ENCODE peak calls at places on chromosome 16, in seven cellular contexts. One of them, this sample, is unnamed.

GRCh38 chr16:58421529-58421928 is 29.3 kb downstream of the GINS3 start:
- DNase-seq in tibial nerve: no peak
- DNase-seq in right lobe of liver: peak; percentile 40
- DNase-seq in transverse colon: no peak
- DNase-seq in uterus: no peak
- DNase-seq in prostate gland: no peak
- DNase-seq in HCT116: no peak
- DNase-seq in this sample: no peak

GRCh38 chr16:74625500-74626350 is 18.8 kb upstream of the GLG1 start:
- DNase-seq in tibial nerve: no peak
- DNase-seq in right lobe of liver: no peak
- DNase-seq in transverse colon: no peak
- DNase-seq in uterus: no peak
- DNase-seq in prostate gland: no peak
- DNase-seq in HCT116: no peak
- DNase-seq in this sample: no peak

GRCh38 chr16:35776-36305 is 17.6 kb downstream of the POLR3K start:
- DNase-seq in tibial nerve: no peak
- DNase-seq in right lobe of liver: no peak
- DNase-seq in transverse colon: no peak
- DNase-seq in uterus: no peak
- DNase-seq in prostate gland: no peak
- DNase-seq in HCT116: no peak
- DNase-seq in this sample: no peak

GRCh38 chr16:76157629-76158028 is 119.6 kb upstream of the CNTNAP4 start:
- DNase-seq in tibial nerve: no peak
- DNase-seq in right lobe of liver: no peak
- DNase-seq in transverse colon: no peak
- DNase-seq in uterus: no peak
- DNase-seq in prostate gland: no peak
- DNase-seq in HCT116: no peak
- DNase-seq in this sample: no peak

GRCh38 chr16:66512589-66513404 is 37.1 kb downstream of the TK2 start:
- DNase-seq in tibial nerve: no peak
- DNase-seq in right lobe of liver: peak; percentile 79
- DNase-seq in transverse colon: no peak
- DNase-seq in uterus: no peak
- DNase-seq in prostate gland: no peak
- DNase-seq in HCT116: no peak
- DNase-seq in this sample: peak; percentile 48

GRCh38 chr16:69469807-69470561 is 45.6 kb downstream of the CYB5B start:
- DNase-seq in tibial nerve: no peak
- DNase-seq in right lobe of liver: no peak
- DNase-seq in transverse colon: no peak
- DNase-seq in uterus: no peak
- DNase-seq in prostate gland: no peak
- DNase-seq in HCT116: no peak
- DNase-seq in this sample: no peak

GRCh38 chr16:13835357-13835756 is 84.6 kb upstream of the ERCC4 start:
- DNase-seq in tibial nerve: no peak
- DNase-seq in right lobe of liver: no peak
- DNase-seq in transverse colon: no peak
- DNase-seq in uterus: no peak
- DNase-seq in prostate gland: no peak
- DNase-seq in HCT116: no peak
- DNase-seq in this sample: no peak

GRCh38 chr16:85138825-85139627 is 26.8 kb upstream of the CIBAR2 start:
- DNase-seq in tibial nerve: no peak
- DNase-seq in right lobe of liver: no peak
- DNase-seq in transverse colon: no peak
- DNase-seq in uterus: no peak
- DNase-seq in prostate gland: no peak
- DNase-seq in HCT116: no peak
- DNase-seq in this sample: no peak

GRCh38 chr16:26795184-26795583 is 271.5 kb upstream of the C16orf82 start:
- DNase-seq in tibial nerve: no peak
- DNase-seq in right lobe of liver: no peak
- DNase-seq in transverse colon: no peak
- DNase-seq in uterus: no peak
- DNase-seq in prostate gland: no peak
- DNase-seq in HCT116: no peak
- DNase-seq in this sample: no peak

GRCh38 chr16:83882118-83882879 is 16.6 kb upstream of the MLYCD start:
- DNase-seq in tibial nerve: no peak
- DNase-seq in right lobe of liver: no peak
- DNase-seq in transverse colon: no peak
- DNase-seq in uterus: no peak
- DNase-seq in prostate gland: no peak
- DNase-seq in HCT116: no peak
- DNase-seq in this sample: no peak

GRCh38 chr16:90046971-90047713 is 27.9 kb upstream of the DBNDD1 start:
- DNase-seq in tibial nerve: peak; percentile 58
- DNase-seq in right lobe of liver: peak; percentile 91
- DNase-seq in transverse colon: peak; percentile 54
- DNase-seq in uterus: peak; percentile 84
- DNase-seq in prostate gland: peak; percentile 57
- DNase-seq in HCT116: no peak
- DNase-seq in this sample: peak; percentile 61

GRCh38 chr16:67482260-67482924 is 955 bp downstream of the AGRP start:
- DNase-seq in tibial nerve: no peak
- DNase-seq in right lobe of liver: no peak
- DNase-seq in transverse colon: peak; percentile 21
- DNase-seq in uterus: no peak
- DNase-seq in prostate gland: no peak
- DNase-seq in HCT116: no peak
- DNase-seq in this sample: peak; percentile 54

GRCh38 chr16:4408323-4408690 is 8.1 kb downstream of the CORO7 start:
- DNase-seq in tibial nerve: no peak
- DNase-seq in right lobe of liver: no peak
- DNase-seq in transverse colon: no peak
- DNase-seq in uterus: no peak
- DNase-seq in prostate gland: no peak
- DNase-seq in HCT116: no peak
- DNase-seq in this sample: no peak
- H3K27ac ChIP-seq in tibial nerve: no peak overlapping the region
- H3K27ac ChIP-seq in right lobe of liver: no peak overlapping the region
- H3K27ac ChIP-seq in transverse colon: no peak overlapping the region
- H3K27ac ChIP-seq in uterus: no peak overlapping the region
- H3K27ac ChIP-seq in prostate gland: no peak overlapping the region
- H3K27ac ChIP-seq in HCT116: no peak overlapping the region
- H3K27ac ChIP-seq in this sample: no peak overlapping the region

GRCh38 chr16:8962393-8963009 is 1.2 kb downstream of the USP7 start:
- DNase-seq in tibial nerve: no peak
- DNase-seq in right lobe of liver: peak; percentile 53
- DNase-seq in transverse colon: peak; percentile 71
- DNase-seq in uterus: no peak
- DNase-seq in prostate gland: no peak
- DNase-seq in HCT116: no peak
- DNase-seq in this sample: peak; percentile 88
- TF ChIP-seq POLR2A in tibial nerve: no peak
- TF ChIP-seq POLR2A in right lobe of liver: no peak
- TF ChIP-seq POLR2A in transverse colon: peak; percentile 44
- TF ChIP-seq POLR2A in uterus: no peak
- TF ChIP-seq POLR2A in prostate gland: no peak
- TF ChIP-seq POLR2A in HCT116: no peak
- TF ChIP-seq POLR2A in this sample: no peak

GRCh38 chr16:27867122-27868110 is 196.1 kb downstream of the GSG1L start:
- DNase-seq in tibial nerve: no peak
- DNase-seq in right lobe of liver: peak; percentile 62
- DNase-seq in transverse colon: peak; percentile 71
- DNase-seq in uterus: peak; percentile 13
- DNase-seq in prostate gland: peak; percentile 46
- DNase-seq in HCT116: peak; percentile 86
- DNase-seq in this sample: peak; percentile 65
- TF ChIP-seq CTCF in tibial nerve: peak; percentile 21
- TF ChIP-seq CTCF in right lobe of liver: peak; percentile 41
- TF ChIP-seq CTCF in transverse colon: peak; percentile 32
- TF ChIP-seq CTCF in uterus: no peak
- TF ChIP-seq CTCF in prostate gland: peak; percentile 13
- TF ChIP-seq CTCF in HCT116: peak; percentile 77
- TF ChIP-seq CTCF in this sample: peak; percentile 28

DNA sequence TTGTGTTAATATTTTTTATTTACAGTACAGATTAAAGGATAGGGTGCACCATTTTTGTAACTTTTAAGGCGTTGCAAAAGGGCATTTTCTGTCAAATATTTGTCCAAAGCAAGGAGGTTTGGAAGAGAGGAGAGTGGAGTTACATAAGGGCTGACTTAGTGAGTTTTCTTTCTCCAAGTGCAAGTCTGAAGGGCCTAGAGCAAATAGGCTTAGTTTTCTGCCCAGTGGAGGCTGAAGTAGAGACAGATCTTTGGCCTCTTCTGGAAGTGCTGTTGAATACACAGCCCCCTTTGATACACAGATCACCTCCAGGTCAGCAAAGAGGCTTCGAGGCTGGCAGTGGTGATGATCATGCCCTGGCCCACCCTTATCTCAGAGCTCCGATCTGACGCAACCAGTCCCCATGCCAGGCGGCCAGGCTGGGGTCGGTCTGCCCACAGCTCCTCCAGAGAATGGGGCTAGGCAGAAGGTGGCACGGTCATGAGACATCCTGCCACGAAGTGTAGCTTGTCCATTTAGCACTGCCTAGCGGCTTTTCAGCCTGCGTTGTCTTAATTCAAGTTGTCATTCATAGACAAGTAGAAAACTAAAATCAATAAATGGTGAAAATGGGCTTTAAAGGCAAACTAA is 79.5 kb upstream of the IRX3 start:
- DNase-seq in tibial nerve: no peak
- DNase-seq in right lobe of liver: no peak
- DNase-seq in transverse colon: no peak
- DNase-seq in uterus: no peak
- DNase-seq in prostate gland: no peak
- DNase-seq in HCT116: no peak
- DNase-seq in this sample: no peak
- H3K27ac ChIP-seq in tibial nerve: no peak overlapping the region
- H3K27ac ChIP-seq in right lobe of liver: no peak overlapping the region
- H3K27ac ChIP-seq in transverse colon: no peak overlapping the region
- H3K27ac ChIP-seq in uterus: no peak overlapping the region
- H3K27ac ChIP-seq in prostate gland: no peak overlapping the region
- H3K27ac ChIP-seq in HCT116: no peak overlapping the region
- H3K27ac ChIP-seq in this sample: no peak overlapping the region

GRCh38 chr16:86929149-86929871 is 351.0 kb downstream of the FOXL1 start:
- DNase-seq in tibial nerve: no peak
- DNase-seq in right lobe of liver: no peak
- DNase-seq in transverse colon: no peak
- DNase-seq in uterus: no peak
- DNase-seq in prostate gland: no peak
- DNase-seq in HCT116: no peak
- DNase-seq in this sample: peak; percentile 30
- TF ChIP-seq POLR2A in tibial nerve: no peak
- TF ChIP-seq POLR2A in right lobe of liver: no peak
- TF ChIP-seq POLR2A in transverse colon: no peak
- TF ChIP-seq POLR2A in uterus: no peak
- TF ChIP-seq POLR2A in prostate gland: no peak
- TF ChIP-seq POLR2A in HCT116: no peak
- TF ChIP-seq POLR2A in this sample: no peak

GRCh38 chr16:51813609-51814008 is 662.5 kb upstream of the SALL1 start:
- DNase-seq in tibial nerve: no peak
- DNase-seq in right lobe of liver: no peak
- DNase-seq in transverse colon: no peak
- DNase-seq in uterus: no peak
- DNase-seq in prostate gland: no peak
- DNase-seq in HCT116: no peak
- DNase-seq in this sample: no peak
- TF ChIP-seq CTCF in tibial nerve: no peak
- TF ChIP-seq CTCF in right lobe of liver: no peak
- TF ChIP-seq CTCF in transverse colon: no peak
- TF ChIP-seq CTCF in uterus: no peak
- TF ChIP-seq CTCF in prostate gland: no peak
- TF ChIP-seq CTCF in HCT116: no peak
- TF ChIP-seq CTCF in this sample: no peak

GRCh38 chr16:3792472-3793012 is 75.2 kb upstream of the TRAP1 start:
- DNase-seq in tibial nerve: no peak
- DNase-seq in right lobe of liver: no peak
- DNase-seq in transverse colon: no peak
- DNase-seq in uterus: no peak
- DNase-seq in prostate gland: no peak
- DNase-seq in HCT116: no peak
- DNase-seq in this sample: no peak
- H3K27ac ChIP-seq in tibial nerve: peak overlapping the region; percentile 6
- H3K27ac ChIP-seq in right lobe of liver: no peak overlapping the region
- H3K27ac ChIP-seq in transverse colon: no peak overlapping the region
- H3K27ac ChIP-seq in uterus: no peak overlapping the region
- H3K27ac ChIP-seq in prostate gland: peak overlapping the region; percentile 10
- H3K27ac ChIP-seq in HCT116: no peak overlapping the region
- H3K27ac ChIP-seq in this sample: no peak overlapping the region

GRCh38 chr16:15539197-15539596 is 103.8 kb downstream of the MARF1 start:
- DNase-seq in tibial nerve: no peak
- DNase-seq in right lobe of liver: no peak
- DNase-seq in transverse colon: peak; percentile 15
- DNase-seq in uterus: no peak
- DNase-seq in prostate gland: no peak
- DNase-seq in HCT116: peak; percentile 43
- DNase-seq in this sample: no peak
- TF ChIP-seq POLR2A in tibial nerve: no peak
- TF ChIP-seq POLR2A in right lobe of liver: no peak
- TF ChIP-seq POLR2A in transverse colon: no peak
- TF ChIP-seq POLR2A in uterus: no peak
- TF ChIP-seq POLR2A in prostate gland: no peak
- TF ChIP-seq POLR2A in HCT116: no peak
- TF ChIP-seq POLR2A in this sample: no peak

DNA sequence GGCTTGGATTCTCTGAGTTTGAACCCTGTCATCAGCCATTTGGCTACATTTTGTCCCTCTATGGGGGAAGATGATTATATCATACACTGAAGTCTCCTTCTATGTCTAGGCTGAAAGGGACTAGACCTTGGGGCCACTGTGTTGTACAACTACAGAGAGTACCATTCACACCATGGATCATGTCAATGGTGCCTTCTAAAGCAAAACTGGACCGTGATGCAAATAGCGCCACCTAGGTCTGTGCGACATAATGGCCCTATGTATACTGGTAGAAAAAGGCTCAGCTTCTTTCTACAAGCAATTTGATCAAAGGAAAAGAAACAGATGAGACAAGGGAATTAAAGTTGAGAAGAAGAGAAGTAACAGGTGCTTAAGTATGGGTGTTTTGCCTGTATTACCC is 100.7 kb downstream of the LYRM1 start:
- DNase-seq in tibial nerve: no peak
- DNase-seq in right lobe of liver: no peak
- DNase-seq in transverse colon: peak; percentile 29
- DNase-seq in uterus: no peak
- DNase-seq in prostate gland: no peak
- DNase-seq in HCT116: peak; percentile 38
- DNase-seq in this sample: no peak
- TF ChIP-seq CTCF in tibial nerve: no peak
- TF ChIP-seq CTCF in right lobe of liver: peak; percentile 41
- TF ChIP-seq CTCF in transverse colon: peak; percentile 23
- TF ChIP-seq CTCF in uterus: peak; percentile 24
- TF ChIP-seq CTCF in prostate gland: no peak
- TF ChIP-seq CTCF in HCT116: peak; percentile 86
- TF ChIP-seq CTCF in this sample: no peak

This sample was measured in Peyer's patch.